ENCODE peak calls at places on chromosomes 4 and X, in six cellular contexts. E is A549; J is frontal cortex; H is cerebellar cortex; Q is activated CD8-positive, alpha-beta memory T cell treated with anti-CD3 and anti-CD28 coated beads for 1 hour; I is CD4-positive, alpha-beta memory T cell. Y is an unnamed sample.

GRCh38 chr4:24089831-24090531 is 200.1 kb upstream of the PPARGC1A start:
- DNase-seq in H (no peak), J (no peak), Q (no peak), E (no peak), I (no peak), Y (no peak)

GRCh38 chr4:155403886-155404285 is 27.1 kb upstream of the MAP9 start:
- DNase-seq in H (peak), Q (no peak), I (no peak), J (peak), E (peak), Y (peak)

GRCh38 chr4:25839687-25840086 is 23.1 kb downstream of the SEL1L3 start:
- DNase-seq in Q (no peak), E (no peak), H (no peak), J (no peak), I (no peak), Y (no peak)

GRCh38 chr4:89609756-89610155 is 227.2 kb downstream of the SNCA start:
- DNase-seq in E (no peak), I (no peak), Q (no peak), J (no peak), H (no peak), Y (no peak)

GRCh38 chr4:38174811-38175210 is 214.6 kb downstream of the PTTG2 start:
- DNase-seq in Q (no peak), H (no peak), J (no peak), E (no peak), I (no peak), Y (peak)

GRCh38 chr4:140163029-140163810 is 9.2 kb upstream of the MAML3 start:
- DNase-seq in E (no peak), H (no peak), I (no peak), J (no peak), Q (no peak), Y (peak)

GRCh38 chr4:156322592-156322991 is 368.9 kb upstream of the CTSO start:
- DNase-seq in H (no peak), I (no peak), Q (no peak), J (no peak), E (no peak), Y (peak)

GRCh38 chrX:134836497-134836968 is 154.3 kb upstream of the SMIM10 start:
- DNase-seq in J (no peak), H (no peak), Q (no peak), I (no peak), E (no peak), Y (no peak)

GRCh38 chrX:139739138-139739537 is 31.2 kb upstream of the MCF2 start:
- DNase-seq in E (no peak), H (no peak), Q (no peak), J (no peak), I (no peak), Y (peak)

GRCh38 chr4:41661447-41662076 is 87.0 kb downstream of the PHOX2B start:
- DNase-seq in H (peak), J (peak), I (peak), E (peak), Q (no peak), Y (peak)

Y was measured in dermis microvascular lymphatic vessel endothelial cell.